ENCODE peak calls at places on chromosomes 4 and X, in eight cellular contexts. F is right lobe of liver, N is epithelial cell of esophagus, K is RWPE1, I is foreskin fibroblast, R is cardiac muscle cell, J is cardiac fibroblast, A is coronary artery. W is an unnamed sample.

GRCh38 chr4:54063224-54063623 is 1.2 kb downstream of the CHIC2 start:
- DNase-seq in F (no peak), N (peak), K (no peak), I (peak), R (peak), J (peak), A (no peak), W (no peak)

GRCh38 chr4:103786014-103786413 is 66.2 kb upstream of the TACR3 start:
- DNase-seq in F (no peak), N (peak), K (peak), I (peak), R (peak), J (peak), A (no peak), W (peak)

GRCh38 chr4:126144838-126145237 is 830.1 kb downstream of the FAT4 start:
- DNase-seq in F (no peak), N (peak), K (no peak), I (peak), R (no peak), J (no peak), A (no peak), W (no peak)

GRCh38 chr4:98963538-98964433 is 31.7 kb upstream of the METAP1 start:
- DNase-seq in F (no peak), N (peak), K (peak), I (peak), R (no peak), J (peak), A (no peak), W (no peak)

GRCh38 chrX:2627272-2627867 is 63.7 kb upstream of the CD99 start:
- DNase-seq in F (no peak), N (peak), K (peak), I (peak), R (peak), J (peak), A (no peak), W (peak)

GRCh38 chrX:1386338-1387127 is 5.4 kb downstream of the SLC25A6 start:
- DNase-seq in F (peak), N (no peak), K (no peak), I (no peak), R (no peak), J (no peak), A (no peak), W (no peak)

GRCh38 chrX:40152706-40153334 is 55.1 kb upstream of the BCOR start:
- DNase-seq in F (peak), N (no peak), K (no peak), I (peak), R (no peak), J (no peak), A (no peak), W (peak)

GRCh38 chrX:69961365-69962072 is 88.2 kb downstream of the AWAT2 start:
- DNase-seq in F (no peak), N (peak), K (no peak), I (no peak), R (peak), J (peak), A (no peak), W (no peak)

GRCh38 chrX:16946361-16946964 is at the start of gene REPS2:
- DNase-seq in F (peak), N (peak), K (peak), I (peak), R (peak), J (peak), A (no peak), W (peak)

GRCh38 chrX:39745782-39746181 is 352.0 kb downstream of the BCOR start:
- DNase-seq in F (no peak), N (no peak), K (no peak), I (no peak), R (no peak), J (no peak), A (no peak), W (no peak)

GRCh38 chr4:26058537-26058936 is 144.5 kb downstream of the SMIM20 start:
- DNase-seq in F (peak), N (peak), K (peak), I (peak), R (no peak), J (no peak), A (no peak), W (no peak)

GRCh38 chr4:85050736-85051135 is 84.2 kb upstream of the WDFY3 start:
- DNase-seq in F (no peak), N (no peak), K (no peak), I (no peak), R (no peak), J (no peak), A (no peak), W (no peak)

GRCh38 chrX:9829308-9830267 is 43.4 kb downstream of the SHROOM2 start:
- DNase-seq in F (no peak), N (peak), K (peak), I (peak), R (peak), J (peak), A (no peak), W (no peak)

GRCh38 chrX:95156566-95156965 is 1482.6 kb downstream of the FAM133A start:
- DNase-seq in F (no peak), N (no peak), K (no peak), I (no peak), R (no peak), J (no peak), A (no peak), W (no peak)

GRCh38 chr4:176259330-176260090 is 9.5 kb downstream of the ASB5 start:
- DNase-seq in F (no peak), N (peak), K (peak), I (peak), R (peak), J (peak), A (no peak), W (no peak)

GRCh38 chr4:48557478-48557877 is 67.4 kb downstream of the ZAR1 start:
- DNase-seq in F (no peak), N (peak), K (peak), I (peak), R (peak), J (peak), A (no peak), W (no peak)

GRCh38 chrX:826026-826425 is 195.4 kb downstream of the SHOX start:
- DNase-seq in F (no peak), N (no peak), K (no peak), I (peak), R (no peak), J (peak), A (no peak), W (no peak)

GRCh38 chr4:132530846-132531245 is 618.2 kb upstream of the PCDH10 start:
- DNase-seq in F (no peak), N (no peak), K (no peak), I (no peak), R (no peak), J (no peak), A (no peak), W (no peak)

GRCh38 chr4:4843651-4844291 is 15.7 kb upstream of the MSX1 start:
- DNase-seq in F (no peak), N (no peak), K (no peak), I (no peak), R (no peak), J (no peak), A (no peak), W (no peak)

GRCh38 chr4:108889696-108890475 is 127.0 kb upstream of the ETNPPL start:
- DNase-seq in F (no peak), N (no peak), K (no peak), I (no peak), R (no peak), J (no peak), A (no peak), W (peak)

GRCh38 chr4:4559596-4559995 is 17.7 kb upstream of the STX18 start:
- DNase-seq in F (no peak), N (peak), K (no peak), I (no peak), R (no peak), J (peak), A (no peak), W (no peak)

GRCh38 chr4:135598151-135598550 is 1396.6 kb upstream of the PABPC4L start:
- DNase-seq in F (no peak), N (no peak), K (no peak), I (no peak), R (no peak), J (no peak), A (no peak), W (no peak)

GRCh38 chr4:154433543-154433942 is 58.1 kb downstream of the DCHS2 start:
- DNase-seq in F (no peak), N (no peak), K (no peak), I (no peak), R (peak), J (no peak), A (no peak), W (no peak)

GRCh38 chr4:25504932-25505636 is 128.0 kb downstream of the ANAPC4 start:
- DNase-seq in F (no peak), N (no peak), K (no peak), I (no peak), R (no peak), J (no peak), A (no peak), W (no peak)

GRCh38 chrX:1587161-1587560 is 4.2 kb upstream of the AKAP17A start:
- DNase-seq in F (no peak), N (no peak), K (no peak), I (no peak), R (no peak), J (no peak), A (no peak), W (no peak)

GRCh38 chr4:88963817-88964216 is 93.2 kb downstream of the FAM13A start:
- DNase-seq in F (no peak), N (peak), K (peak), I (peak), R (peak), J (peak), A (no peak), W (no peak)

GRCh38 chr4:145618210-145618911 is 824 bp upstream of the MMAA start:
- DNase-seq in F (no peak), N (peak), K (peak), I (peak), R (no peak), J (peak), A (no peak), W (peak)

GRCh38 chrX:2657532-2657931 is 33.6 kb upstream of the CD99 start:
- DNase-seq in F (no peak), N (no peak), K (no peak), I (no peak), R (no peak), J (no peak), A (no peak), W (no peak)

GRCh38 chrX:30653415-30654131 is at the start of gene GK:
- DNase-seq in F (peak), N (no peak), K (no peak), I (peak), R (no peak), J (peak), A (peak), W (no peak)

GRCh38 chr4:148634476-148634875 is 192.3 kb upstream of the NR3C2 start:
- DNase-seq in F (no peak), N (peak), K (peak), I (no peak), R (no peak), J (peak), A (no peak), W (no peak)
- TF ChIP-seq CTCF in F (no peak), N (no peak), K (no peak), I (no peak), R (no peak), J (no peak), A (no peak), W (no peak)

GRCh38 chrX:115958687-115959359 is 211.7 kb upstream of the AGTR2 start:
- DNase-seq in F (no peak), N (peak), K (no peak), I (no peak), R (no peak), J (no peak), A (no peak), W (no peak)
- TF ChIP-seq CTCF in F (peak), N (no peak), K (no peak), I (no peak), R (no peak), J (no peak), A (no peak), W (no peak)

GRCh38 chr4:121050251-121050650 is 22.1 kb downstream of the NDNF start:
- DNase-seq in F (no peak), N (no peak), K (no peak), I (peak), R (no peak), J (no peak), A (no peak), W (no peak)
- TF ChIP-seq CTCF in F (peak), N (peak), K (peak), I (peak), R (peak), J (peak), A (no peak), W (peak)

GRCh38 chr4:7648813-7649395 is 214.2 kb upstream of the PSAPL1 start:
- DNase-seq in F (no peak), N (no peak), K (no peak), I (no peak), R (no peak), J (no peak), A (no peak), W (no peak)

GRCh38 chr4:7651461-7651921 is 216.8 kb upstream of the PSAPL1 start:
- DNase-seq in F (no peak), N (peak), K (peak), I (peak), R (peak), J (no peak), A (no peak), W (peak)

GRCh38 chr4:7650606-7651400 is 216.1 kb upstream of the PSAPL1 start:
- DNase-seq in F (no peak), N (no peak), K (no peak), I (no peak), R (peak), J (no peak), A (no peak), W (peak)

GRCh38 chr4:7649411-7649740 is 214.6 kb upstream of the PSAPL1 start:
- DNase-seq in F (no peak), N (no peak), K (no peak), I (no peak), R (no peak), J (no peak), A (no peak), W (no peak)

GRCh38 chr4:7649741-7650531 is 215.2 kb upstream of the PSAPL1 start:
- DNase-seq in F (no peak), N (no peak), K (peak), I (peak), R (peak), J (peak), A (no peak), W (no peak)
- TF ChIP-seq CTCF in F (no peak), N (no peak), K (no peak), I (no peak), R (no peak), J (no peak), A (no peak), W (no peak)

W was measured in nephron progenitor cell.